ENCODE peak calls at places on chromosomes 2 and 18, in four cellular contexts. One of them, this sample, is unnamed.

GRCh38 chr2:64474200-64474630 is 20.3 kb downstream of the LGALSL start:
- DNase-seq in COLO829: no peak
- DNase-seq in stimulated activated CD8-positive, alpha-beta memory T cell treated with anti-CD3 and anti-CD28 coated beads, Interleukin-2, amount 100 ng/mL, for 1 hour: no peak
- DNase-seq in pulmonary artery endothelial cell: no peak
- DNase-seq in this sample: no peak

GRCh38 chr2:54384301-54385035 is 71.7 kb upstream of the SPTBN1 start:
- DNase-seq in stimulated activated CD8-positive, alpha-beta memory T cell treated with anti-CD3 and anti-CD28 coated beads, Interleukin-2, amount 100 ng/mL, for 1 hour: no peak
- DNase-seq in pulmonary artery endothelial cell: no peak
- DNase-seq in COLO829: peak
- DNase-seq in this sample: no peak

GRCh38 chr2:196435189-196435588 is 204.3 kb upstream of the CCDC150 start:
- DNase-seq in COLO829: no peak
- DNase-seq in stimulated activated CD8-positive, alpha-beta memory T cell treated with anti-CD3 and anti-CD28 coated beads, Interleukin-2, amount 100 ng/mL, for 1 hour: no peak
- DNase-seq in pulmonary artery endothelial cell: no peak
- DNase-seq in this sample: no peak

GRCh38 chr18:58231930-58232329 is 187.9 kb downstream of the NEDD4L start:
- DNase-seq in COLO829: no peak
- DNase-seq in pulmonary artery endothelial cell: no peak
- DNase-seq in stimulated activated CD8-positive, alpha-beta memory T cell treated with anti-CD3 and anti-CD28 coated beads, Interleukin-2, amount 100 ng/mL, for 1 hour: no peak
- DNase-seq in this sample: no peak

GRCh38 chr2:205967391-205968075 is 118.4 kb downstream of the INO80D start:
- DNase-seq in stimulated activated CD8-positive, alpha-beta memory T cell treated with anti-CD3 and anti-CD28 coated beads, Interleukin-2, amount 100 ng/mL, for 1 hour: no peak
- DNase-seq in pulmonary artery endothelial cell: no peak
- DNase-seq in COLO829: no peak
- DNase-seq in this sample: no peak

GRCh38 chr2:1781291-1782080 is 37.2 kb upstream of the PXDN start:
- DNase-seq in COLO829: no peak
- DNase-seq in pulmonary artery endothelial cell: no peak
- DNase-seq in stimulated activated CD8-positive, alpha-beta memory T cell treated with anti-CD3 and anti-CD28 coated beads, Interleukin-2, amount 100 ng/mL, for 1 hour: peak
- DNase-seq in this sample: no peak

GRCh38 chr2:16338026-16338425 is 327.6 kb downstream of the CYRIA start:
- DNase-seq in COLO829: no peak
- DNase-seq in stimulated activated CD8-positive, alpha-beta memory T cell treated with anti-CD3 and anti-CD28 coated beads, Interleukin-2, amount 100 ng/mL, for 1 hour: no peak
- DNase-seq in pulmonary artery endothelial cell: no peak
- DNase-seq in this sample: no peak

GRCh38 chr2:15937105-15937881 is 3.1 kb upstream of the MYCN start:
- DNase-seq in stimulated activated CD8-positive, alpha-beta memory T cell treated with anti-CD3 and anti-CD28 coated beads, Interleukin-2, amount 100 ng/mL, for 1 hour: no peak
- DNase-seq in pulmonary artery endothelial cell: no peak
- DNase-seq in COLO829: no peak
- DNase-seq in this sample: no peak

GRCh38 chr2:80256396-80257167 is 48.0 kb downstream of the LRRTM1 start:
- DNase-seq in COLO829: no peak
- DNase-seq in stimulated activated CD8-positive, alpha-beta memory T cell treated with anti-CD3 and anti-CD28 coated beads, Interleukin-2, amount 100 ng/mL, for 1 hour: no peak
- DNase-seq in pulmonary artery endothelial cell: no peak
- DNase-seq in this sample: no peak

GRCh38 chr2:33015421-33016142 is 68.8 kb downstream of the LTBP1 start:
- DNase-seq in COLO829: no peak
- DNase-seq in stimulated activated CD8-positive, alpha-beta memory T cell treated with anti-CD3 and anti-CD28 coated beads, Interleukin-2, amount 100 ng/mL, for 1 hour: no peak
- DNase-seq in pulmonary artery endothelial cell: no peak
- DNase-seq in this sample: no peak

GRCh38 chr18:12470382-12471090 is 62.8 kb downstream of the PRELID3A start:
- DNase-seq in stimulated activated CD8-positive, alpha-beta memory T cell treated with anti-CD3 and anti-CD28 coated beads, Interleukin-2, amount 100 ng/mL, for 1 hour: no peak
- DNase-seq in COLO829: no peak
- DNase-seq in pulmonary artery endothelial cell: no peak
- DNase-seq in this sample: no peak

GRCh38 chr2:238856713-238857567 is 9.1 kb downstream of the TWIST2 start:
- DNase-seq in pulmonary artery endothelial cell: no peak
- DNase-seq in stimulated activated CD8-positive, alpha-beta memory T cell treated with anti-CD3 and anti-CD28 coated beads, Interleukin-2, amount 100 ng/mL, for 1 hour: no peak
- DNase-seq in COLO829: no peak
- DNase-seq in this sample: no peak

GRCh38 chr2:228094377-228094921 is 87.0 kb downstream of the SPHKAP start:
- DNase-seq in COLO829: no peak
- DNase-seq in stimulated activated CD8-positive, alpha-beta memory T cell treated with anti-CD3 and anti-CD28 coated beads, Interleukin-2, amount 100 ng/mL, for 1 hour: no peak
- DNase-seq in pulmonary artery endothelial cell: no peak
- DNase-seq in this sample: no peak

GRCh38 chr18:53918091-53918490 is 306.4 kb downstream of the MBD2 start:
- DNase-seq in COLO829: no peak
- DNase-seq in stimulated activated CD8-positive, alpha-beta memory T cell treated with anti-CD3 and anti-CD28 coated beads, Interleukin-2, amount 100 ng/mL, for 1 hour: no peak
- DNase-seq in pulmonary artery endothelial cell: no peak
- DNase-seq in this sample: no peak

GRCh38 chr18:79883461-79884295 is 67.8 kb downstream of the SLC66A2 start:
- DNase-seq in stimulated activated CD8-positive, alpha-beta memory T cell treated with anti-CD3 and anti-CD28 coated beads, Interleukin-2, amount 100 ng/mL, for 1 hour: no peak
- DNase-seq in COLO829: no peak
- DNase-seq in pulmonary artery endothelial cell: no peak
- DNase-seq in this sample: no peak

GRCh38 chr2:188569441-188569840 is 277.8 kb downstream of the GULP1 start:
- DNase-seq in COLO829: no peak
- DNase-seq in stimulated activated CD8-positive, alpha-beta memory T cell treated with anti-CD3 and anti-CD28 coated beads, Interleukin-2, amount 100 ng/mL, for 1 hour: no peak
- DNase-seq in pulmonary artery endothelial cell: no peak
- DNase-seq in this sample: no peak

GRCh38 chr2:44649426-44649825 is 287.7 kb downstream of the CAMKMT start:
- DNase-seq in pulmonary artery endothelial cell: no peak
- DNase-seq in stimulated activated CD8-positive, alpha-beta memory T cell treated with anti-CD3 and anti-CD28 coated beads, Interleukin-2, amount 100 ng/mL, for 1 hour: no peak
- DNase-seq in COLO829: no peak
- DNase-seq in this sample: no peak

GRCh38 chr2:240898108-240898730 is 2.3 kb upstream of the MAB21L4 start:
- DNase-seq in pulmonary artery endothelial cell: no peak
- DNase-seq in stimulated activated CD8-positive, alpha-beta memory T cell treated with anti-CD3 and anti-CD28 coated beads, Interleukin-2, amount 100 ng/mL, for 1 hour: no peak
- DNase-seq in COLO829: no peak
- DNase-seq in this sample: no peak

GRCh38 chr2:110827518-110827917 is 95.1 kb downstream of the ACOXL start:
- DNase-seq in stimulated activated CD8-positive, alpha-beta memory T cell treated with anti-CD3 and anti-CD28 coated beads, Interleukin-2, amount 100 ng/mL, for 1 hour: no peak
- DNase-seq in pulmonary artery endothelial cell: no peak
- DNase-seq in COLO829: no peak
- DNase-seq in this sample: no peak

GRCh38 chr2:134917958-134918517 is 584 bp upstream of the CCNT2 start:
- DNase-seq in stimulated activated CD8-positive, alpha-beta memory T cell treated with anti-CD3 and anti-CD28 coated beads, Interleukin-2, amount 100 ng/mL, for 1 hour: peak
- DNase-seq in pulmonary artery endothelial cell: no peak
- DNase-seq in COLO829: no peak
- DNase-seq in this sample: peak

GRCh38 chr2:48414980-48415764 is 114.8 kb upstream of the STON1 start:
- DNase-seq in COLO829: peak
- DNase-seq in pulmonary artery endothelial cell: no peak
- DNase-seq in stimulated activated CD8-positive, alpha-beta memory T cell treated with anti-CD3 and anti-CD28 coated beads, Interleukin-2, amount 100 ng/mL, for 1 hour: no peak
- DNase-seq in this sample: no peak

GRCh38 chr2:106065983-106066826 is 127.9 kb downstream of the UXS1 start:
- DNase-seq in COLO829: no peak
- DNase-seq in pulmonary artery endothelial cell: no peak
- DNase-seq in stimulated activated CD8-positive, alpha-beta memory T cell treated with anti-CD3 and anti-CD28 coated beads, Interleukin-2, amount 100 ng/mL, for 1 hour: no peak
- DNase-seq in this sample: no peak

GRCh38 chr2:152025678-152026287 is 73.1 kb downstream of the CACNB4 start:
- DNase-seq in COLO829: peak
- DNase-seq in pulmonary artery endothelial cell: peak
- DNase-seq in stimulated activated CD8-positive, alpha-beta memory T cell treated with anti-CD3 and anti-CD28 coated beads, Interleukin-2, amount 100 ng/mL, for 1 hour: peak
- DNase-seq in this sample: peak

GRCh38 chr2:3785220-3785889 is 82.0 kb downstream of the DCDC2C start:
- DNase-seq in COLO829: no peak
- DNase-seq in pulmonary artery endothelial cell: no peak
- DNase-seq in stimulated activated CD8-positive, alpha-beta memory T cell treated with anti-CD3 and anti-CD28 coated beads, Interleukin-2, amount 100 ng/mL, for 1 hour: no peak
- DNase-seq in this sample: no peak

GRCh38 chr2:189528617-189529016 is 52.0 kb downstream of the SLC40A1 start:
- DNase-seq in COLO829: no peak
- DNase-seq in stimulated activated CD8-positive, alpha-beta memory T cell treated with anti-CD3 and anti-CD28 coated beads, Interleukin-2, amount 100 ng/mL, for 1 hour: no peak
- DNase-seq in pulmonary artery endothelial cell: peak
- DNase-seq in this sample: no peak

GRCh38 chr2:183963609-183964008 is 634.7 kb upstream of the ZNF804A start:
- DNase-seq in stimulated activated CD8-positive, alpha-beta memory T cell treated with anti-CD3 and anti-CD28 coated beads, Interleukin-2, amount 100 ng/mL, for 1 hour: no peak
- DNase-seq in pulmonary artery endothelial cell: no peak
- DNase-seq in COLO829: no peak
- DNase-seq in this sample: no peak

GRCh38 chr18:48031011-48031480 is 100.6 kb upstream of the SMAD2 start:
- DNase-seq in COLO829: peak
- DNase-seq in stimulated activated CD8-positive, alpha-beta memory T cell treated with anti-CD3 and anti-CD28 coated beads, Interleukin-2, amount 100 ng/mL, for 1 hour: no peak
- DNase-seq in pulmonary artery endothelial cell: peak
- DNase-seq in this sample: no peak

GRCh38 chr2:105773568-105773967 is 28.9 kb downstream of the NCK2 start:
- DNase-seq in pulmonary artery endothelial cell: no peak
- DNase-seq in COLO829: no peak
- DNase-seq in stimulated activated CD8-positive, alpha-beta memory T cell treated with anti-CD3 and anti-CD28 coated beads, Interleukin-2, amount 100 ng/mL, for 1 hour: no peak
- DNase-seq in this sample: no peak

GRCh38 chr2:71889991-71890684 is 257.5 kb downstream of the CYP26B1 start:
- DNase-seq in pulmonary artery endothelial cell: no peak
- DNase-seq in COLO829: peak
- DNase-seq in stimulated activated CD8-positive, alpha-beta memory T cell treated with anti-CD3 and anti-CD28 coated beads, Interleukin-2, amount 100 ng/mL, for 1 hour: no peak
- DNase-seq in this sample: no peak

GRCh38 chr2:20595439-20596192 is 55.3 kb downstream of the HS1BP3 start:
- DNase-seq in COLO829: no peak
- DNase-seq in pulmonary artery endothelial cell: no peak
- DNase-seq in stimulated activated CD8-positive, alpha-beta memory T cell treated with anti-CD3 and anti-CD28 coated beads, Interleukin-2, amount 100 ng/mL, for 1 hour: no peak
- DNase-seq in this sample: no peak

GRCh38 chr2:152098798-152099654 is at the start of gene CACNB4:
- DNase-seq in pulmonary artery endothelial cell: no peak
- DNase-seq in stimulated activated CD8-positive, alpha-beta memory T cell treated with anti-CD3 and anti-CD28 coated beads, Interleukin-2, amount 100 ng/mL, for 1 hour: no peak
- DNase-seq in COLO829: no peak
- DNase-seq in this sample: no peak

This sample was measured in central memory CD8-positive, alpha-beta T cell.